ENCODE peak calls at places on chromosome 21, in four cellular contexts. K, I, H and F are unnamed samples.

GRCh38 chr21:14751011-14751410 is 204.9 kb upstream of the SAMSN1 start:
- DNase-seq in H (no peak), K (no peak), I (no peak), F (no peak)

GRCh38 chr21:46394819-46395152 is 63.9 kb upstream of the DIP2A start:
- DNase-seq in I (no peak), K (no peak), H (no peak), F (no peak)

GRCh38 chr21:27519357-27519756 is 552.5 kb upstream of the ADAMTS5 start:
- DNase-seq in H (no peak), I (peak; percentile 31), K (no peak), F (no peak)

GRCh38 chr21:34913786-34914185 is 135.3 kb downstream of the RUNX1 start:
- DNase-seq in I (peak; percentile 38), K (no peak), H (no peak), F (no peak)

GRCh38 chr21:25220954-25221353 is 386.3 kb downstream of the MRPL39 start:
- DNase-seq in K (no peak), H (no peak), I (no peak), F (no peak)

GRCh38 chr21:36113647-36114428 is 21.0 kb upstream of the CBR3 start:
- DNase-seq in H (no peak), I (no peak), K (no peak), F (no peak)

GRCh38 chr21:44013380-44014088 is 1.4 kb downstream of the TRAPPC10 start:
- DNase-seq in H (no peak), I (no peak), K (no peak), F (peak; percentile 18)

GRCh38 chr21:19870682-19871081 is 1127.5 kb upstream of the NCAM2 start:
- DNase-seq in K (no peak), I (no peak), H (no peak), F (no peak)

GRCh38 chr21:37873655-37874054 is 42.6 kb downstream of the KCNJ6 start:
- DNase-seq in K (no peak), I (no peak), H (peak; percentile 25), F (no peak)

GRCh38 chr21:33022489-33022827 is 3.3 kb upstream of the OLIG2 start:
- DNase-seq in H (no peak), I (no peak), K (no peak), F (no peak)